ENCODE peak calls at places on chromosomes 4 and X, in four cellular contexts. One of them, this sample, is unnamed.

GRCh38 chr4:81571105-81571504 is 99.4 kb upstream of the RASGEF1B start:
- DNase-seq in NK-92 treated with Interleukin-12 subunit alpha and Interleukin-12 subunit beta, amount 100 ng/mL, for 24 hours: no peak
- DNase-seq in T-helper 2 cell: no peak
- DNase-seq in neuronal stem cell: no peak
- DNase-seq in this sample: no peak

GRCh38 chr4:146124023-146124680 is 51.4 kb upstream of the LSM6 start:
- DNase-seq in NK-92 treated with Interleukin-12 subunit alpha and Interleukin-12 subunit beta, amount 100 ng/mL, for 24 hours: no peak
- DNase-seq in T-helper 2 cell: no peak
- DNase-seq in neuronal stem cell: no peak
- DNase-seq in this sample: no peak

GRCh38 chr4:138978028-138978585 is 37.5 kb upstream of the NOCT start:
- DNase-seq in NK-92 treated with Interleukin-12 subunit alpha and Interleukin-12 subunit beta, amount 100 ng/mL, for 24 hours: no peak
- DNase-seq in T-helper 2 cell: no peak
- DNase-seq in neuronal stem cell: no peak
- DNase-seq in this sample: no peak

GRCh38 chr4:168163106-168163505 is 70.8 kb downstream of the ANXA10 start:
- DNase-seq in NK-92 treated with Interleukin-12 subunit alpha and Interleukin-12 subunit beta, amount 100 ng/mL, for 24 hours: no peak
- DNase-seq in T-helper 2 cell: no peak
- DNase-seq in neuronal stem cell: no peak
- DNase-seq in this sample: no peak

GRCh38 chrX:42944381-42944998 is 166.5 kb upstream of the PPP1R2C start:
- DNase-seq in NK-92 treated with Interleukin-12 subunit alpha and Interleukin-12 subunit beta, amount 100 ng/mL, for 24 hours: no peak
- DNase-seq in T-helper 2 cell: no peak
- DNase-seq in neuronal stem cell: no peak
- DNase-seq in this sample: no peak

GRCh38 chr4:57158221-57158620 is 48.0 kb upstream of the IGFBP7 start:
- DNase-seq in NK-92 treated with Interleukin-12 subunit alpha and Interleukin-12 subunit beta, amount 100 ng/mL, for 24 hours: no peak
- DNase-seq in T-helper 2 cell: no peak
- DNase-seq in neuronal stem cell: no peak
- DNase-seq in this sample: no peak

GRCh38 chr4:169128902-169129301 is 118.8 kb upstream of the CBR4 start:
- DNase-seq in NK-92 treated with Interleukin-12 subunit alpha and Interleukin-12 subunit beta, amount 100 ng/mL, for 24 hours: no peak
- DNase-seq in T-helper 2 cell: no peak
- DNase-seq in neuronal stem cell: no peak
- DNase-seq in this sample: no peak

GRCh38 chr4:9816285-9816684 is 34.9 kb downstream of the DRD5 start:
- DNase-seq in NK-92 treated with Interleukin-12 subunit alpha and Interleukin-12 subunit beta, amount 100 ng/mL, for 24 hours: no peak
- DNase-seq in T-helper 2 cell: no peak
- DNase-seq in neuronal stem cell: no peak
- DNase-seq in this sample: no peak

GRCh38 chrX:73525928-73526690 is 36.9 kb upstream of the CHIC1 start:
- DNase-seq in NK-92 treated with Interleukin-12 subunit alpha and Interleukin-12 subunit beta, amount 100 ng/mL, for 24 hours: no peak
- DNase-seq in T-helper 2 cell: no peak
- DNase-seq in neuronal stem cell: no peak
- DNase-seq in this sample: no peak

GRCh38 chr4:183100827-183101226 is 1.8 kb downstream of the WWC2 start:
- DNase-seq in NK-92 treated with Interleukin-12 subunit alpha and Interleukin-12 subunit beta, amount 100 ng/mL, for 24 hours: no peak
- DNase-seq in T-helper 2 cell: no peak
- DNase-seq in neuronal stem cell: no peak
- DNase-seq in this sample: no peak

GRCh38 chr4:73740353-73740778 is at the start of gene CXCL8:
- DNase-seq in NK-92 treated with Interleukin-12 subunit alpha and Interleukin-12 subunit beta, amount 100 ng/mL, for 24 hours: no peak
- DNase-seq in T-helper 2 cell: no peak
- DNase-seq in neuronal stem cell: no peak
- DNase-seq in this sample: no peak

GRCh38 chr4:83067058-83067639 is 32.2 kb downstream of the COPS4 start:
- DNase-seq in NK-92 treated with Interleukin-12 subunit alpha and Interleukin-12 subunit beta, amount 100 ng/mL, for 24 hours: no peak
- DNase-seq in T-helper 2 cell: no peak
- DNase-seq in neuronal stem cell: no peak
- DNase-seq in this sample: no peak

GRCh38 chrX:68443155-68443868 is 10.0 kb upstream of the OPHN1 start:
- DNase-seq in NK-92 treated with Interleukin-12 subunit alpha and Interleukin-12 subunit beta, amount 100 ng/mL, for 24 hours: peak; percentile 19
- DNase-seq in T-helper 2 cell: no peak
- DNase-seq in neuronal stem cell: no peak
- DNase-seq in this sample: no peak

GRCh38 chr4:96145671-96146070 is 305.8 kb downstream of the PDHA2 start:
- DNase-seq in NK-92 treated with Interleukin-12 subunit alpha and Interleukin-12 subunit beta, amount 100 ng/mL, for 24 hours: no peak
- DNase-seq in T-helper 2 cell: no peak
- DNase-seq in neuronal stem cell: no peak
- DNase-seq in this sample: no peak

GRCh38 chr4:52051615-52052474 is 741 bp downstream of the SPATA18 start:
- DNase-seq in NK-92 treated with Interleukin-12 subunit alpha and Interleukin-12 subunit beta, amount 100 ng/mL, for 24 hours: no peak
- DNase-seq in T-helper 2 cell: no peak
- DNase-seq in neuronal stem cell: peak; percentile 76
- DNase-seq in this sample: peak; percentile 71

GRCh38 chr4:86818211-86818610 is 31.0 kb downstream of the SLC10A6 start:
- DNase-seq in NK-92 treated with Interleukin-12 subunit alpha and Interleukin-12 subunit beta, amount 100 ng/mL, for 24 hours: no peak
- DNase-seq in T-helper 2 cell: no peak
- DNase-seq in neuronal stem cell: no peak
- DNase-seq in this sample: no peak

GRCh38 chr4:40576651-40577480 is 52.8 kb downstream of the RBM47 start:
- DNase-seq in NK-92 treated with Interleukin-12 subunit alpha and Interleukin-12 subunit beta, amount 100 ng/mL, for 24 hours: peak; percentile 40
- DNase-seq in T-helper 2 cell: no peak
- DNase-seq in neuronal stem cell: no peak
- DNase-seq in this sample: no peak

GRCh38 chr4:130689182-130689581 is 1593.2 kb downstream of the C4orf33 start:
- DNase-seq in NK-92 treated with Interleukin-12 subunit alpha and Interleukin-12 subunit beta, amount 100 ng/mL, for 24 hours: no peak
- DNase-seq in T-helper 2 cell: no peak
- DNase-seq in neuronal stem cell: no peak
- DNase-seq in this sample: no peak